ENCODE peak calls at places on chromosomes 1 and 21, in four cellular contexts. B is esophagus squamous epithelium, P is uterus, Y is NT2/D1. W is an unnamed sample.
A peak's percentile ranks its signal among the peaks of the same experiment; 100 is the strongest.

GRCh38 chr1:109740615-109741373 is at the start of gene GSTM3:
- DNase-seq in B (no peak), P (no peak), Y (no peak), W (no peak)

GRCh38 chr1:53369034-53369750 is 41.3 kb upstream of the LRP8 start:
- DNase-seq in B (no peak), P (peak; percentile 2), Y (no peak), W (no peak)

GRCh38 chr1:232450626-232451025 is 179.3 kb downstream of the SIPA1L2 start:
- DNase-seq in B (no peak), P (no peak), Y (no peak), W (no peak)

GRCh38 chr1:226223786-226224244 is 351 bp downstream of the MIXL1 start:
- DNase-seq in B (no peak), P (no peak), Y (no peak), W (no peak)

GRCh38 chr1:1393014-1393413 is 6.1 kb downstream of the CCNL2 start:
- DNase-seq in B (no peak), P (no peak), Y (no peak), W (no peak)

GRCh38 chr1:204652556-204652955 is 33.0 kb downstream of the LRRN2 start:
- DNase-seq in B (no peak), P (no peak), Y (no peak), W (no peak)

GRCh38 chr21:32132409-32132808 is 146.4 kb downstream of the MIS18A start:
- DNase-seq in B (no peak), P (no peak), Y (no peak), W (no peak)

GRCh38 chr1:102628008-102628736 is 480.1 kb downstream of the COL11A1 start:
- DNase-seq in B (no peak), P (no peak), Y (no peak), W (no peak)

GRCh38 chr1:110548381-110548780 is 29.4 kb upstream of the KCNA10 start:
- DNase-seq in B (no peak), P (no peak), Y (no peak), W (no peak)

GRCh38 chr1:14117700-14118099 is 417.7 kb downstream of the PRDM2 start:
- DNase-seq in B (no peak), P (no peak), Y (no peak), W (no peak)

GRCh38 chr1:85585845-85586244 is 5.3 kb downstream of the CCN1 start:
- DNase-seq in B (no peak), P (no peak), Y (no peak), W (no peak)

GRCh38 chr1:29754608-29755375 is 518.5 kb downstream of the PTPRU start:
- DNase-seq in B (no peak), P (no peak), Y (no peak), W (no peak)

GRCh38 chr1:33735624-33736023 is 128.3 kb upstream of the HMGB4 start:
- DNase-seq in B (no peak), P (no peak), Y (no peak), W (no peak)

GRCh38 chr1:52348704-52349301 is 17.2 kb downstream of the CC2D1B start:
- DNase-seq in B (no peak), P (no peak), Y (peak; percentile 52), W (no peak)

GRCh38 chr1:210625715-210626114 is 297.0 kb downstream of the HHAT start:
- DNase-seq in B (no peak), P (no peak), Y (no peak), W (no peak)

GRCh38 chr1:57079454-57080157 is 113.8 kb upstream of the C8B start:
- DNase-seq in B (no peak), P (no peak), Y (no peak), W (no peak)

GRCh38 chr1:229027622-229028182 is 243.2 kb upstream of the RAB4A start:
- DNase-seq in B (no peak), P (no peak), Y (peak; percentile 94), W (peak; percentile 66)

GRCh38 chr1:23600283-23600682 is 41.0 kb upstream of the ID3 start:
- DNase-seq in B (no peak), P (no peak), Y (no peak), W (no peak)

GRCh38 chr1:208174736-208175507 is 69.3 kb downstream of the PLXNA2 start:
- DNase-seq in B (no peak), P (no peak), Y (no peak), W (no peak)

GRCh38 chr21:31667639-31668038 is 8.1 kb downstream of the SOD1 start:
- DNase-seq in B (no peak), P (no peak), Y (no peak), W (no peak)

GRCh38 chr1:158249646-158250045 is 4.6 kb upstream of the CD1A start:
- DNase-seq in B (no peak), P (no peak), Y (no peak), W (no peak)

GRCh38 chr21:44866780-44867179 is 6.7 kb downstream of the PTTG1IP start:
- DNase-seq in B (no peak), P (no peak), Y (no peak), W (no peak)
- H3K4me3 ChIP-seq in B (no peak overlapping the region), P (no peak overlapping the region), Y (no peak overlapping the region), W (no peak overlapping the region)

GRCh38 chr1:114757455-114758250 is at the start of gene CSDE1:
- DNase-seq in B (peak; percentile 92), P (peak; percentile 98), Y (peak; percentile 99), W (peak; percentile 93)

GRCh38 chr1:114755006-114755936 is 2.5 kb downstream of the CSDE1 start:
- DNase-seq in B (no peak), P (no peak), Y (no peak), W (no peak)

GRCh38 chr1:114756949-114757454 is 782 bp downstream of the CSDE1 start:
- DNase-seq in B (no peak), P (peak; percentile 32), Y (no peak), W (peak; percentile 21)

GRCh38 chr1:114756009-114756892 is 1.5 kb downstream of the CSDE1 start:
- DNase-seq in B (no peak), P (no peak), Y (no peak), W (no peak)

GRCh38 chr1:114758251-114758832 is 558 bp upstream of the CSDE1 start:
- DNase-seq in B (no peak), P (no peak), Y (no peak), W (no peak)
- H3K4me3 ChIP-seq in B (peak overlapping the region; percentile 91), P (peak overlapping the region; percentile 97), Y (peak overlapping the region; percentile 100), W (peak overlapping the region; percentile 91)

GRCh38 chr1:6261615-6261995 is 707 bp upstream of the GPR153 start:
- DNase-seq in B (no peak), P (no peak), Y (no peak), W (no peak)
- H3K4me3 ChIP-seq in B (peak overlapping the region; percentile 54), P (no peak overlapping the region), Y (no peak overlapping the region), W (peak overlapping the region; percentile 83)

DNA sequence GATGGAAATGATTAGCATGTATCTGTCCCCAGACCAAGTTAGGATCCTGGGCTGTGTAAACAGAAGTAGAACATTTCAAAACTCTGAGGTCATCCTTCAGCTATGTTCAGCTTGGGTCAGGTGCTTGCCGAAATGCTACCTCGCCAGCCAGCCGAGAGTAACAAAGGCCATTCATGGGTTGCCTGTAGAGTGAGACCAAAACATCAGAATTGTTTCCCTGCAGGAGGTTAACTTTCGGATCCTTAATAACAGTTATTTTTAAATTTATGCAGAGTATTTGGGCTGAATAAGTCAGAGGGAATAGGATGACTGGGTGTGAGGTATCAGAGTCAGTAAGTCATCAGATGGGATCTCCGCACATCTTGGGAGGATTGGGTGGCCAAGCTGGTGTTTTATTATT is 35.6 kb downstream of the SMYD2 start:
- DNase-seq in B (no peak), P (no peak), Y (peak; percentile 96), W (no peak)
- H3K4me3 ChIP-seq in B (no peak overlapping the region), P (no peak overlapping the region), Y (no peak overlapping the region), W (no peak overlapping the region)

GRCh38 chr1:35511305-35511704 is 45.9 kb downstream of the KIAA0319L start:
- DNase-seq in B (no peak), P (no peak), Y (no peak), W (no peak)

GRCh38 chr1:35507947-35508346 is 49.3 kb downstream of the KIAA0319L start:
- DNase-seq in B (no peak), P (no peak), Y (no peak), W (no peak)

GRCh38 chr1:35509558-35509957 is 47.6 kb downstream of the KIAA0319L start:
- DNase-seq in B (no peak), P (no peak), Y (no peak), W (no peak)

GRCh38 chr1:35505911-35506798 is 51.0 kb downstream of the KIAA0319L start:
- DNase-seq in B (no peak), P (no peak), Y (no peak), W (no peak)

GRCh38 chr1:35506960-35507901 is 50.0 kb downstream of the KIAA0319L start:
- DNase-seq in B (no peak), P (no peak), Y (no peak), W (no peak)
- H3K4me3 ChIP-seq in B (no peak overlapping the region), P (no peak overlapping the region), Y (no peak overlapping the region), W (no peak overlapping the region)

GRCh38 chr1:65538013-65538578 is 117.6 kb downstream of the LEPR start:
- DNase-seq in B (no peak), P (no peak), Y (no peak), W (no peak)
- H3K4me3 ChIP-seq in B (no peak overlapping the region), P (no peak overlapping the region), Y (no peak overlapping the region), W (no peak overlapping the region)

GRCh38 chr1:38028671-38029070 is 16.1 kb downstream of the UTP11 start:
- DNase-seq in B (no peak), P (no peak), Y (no peak), W (no peak)
- H3K4me3 ChIP-seq in B (no peak overlapping the region), P (no peak overlapping the region), Y (no peak overlapping the region), W (no peak overlapping the region)

GRCh38 chr1:20727746-20728316 is 4.7 kb downstream of the SH2D5 start:
- DNase-seq in B (no peak), P (no peak), Y (no peak), W (peak; percentile 6)
- H3K4me3 ChIP-seq in B (no peak overlapping the region), P (no peak overlapping the region), Y (no peak overlapping the region), W (no peak overlapping the region)

DNA sequence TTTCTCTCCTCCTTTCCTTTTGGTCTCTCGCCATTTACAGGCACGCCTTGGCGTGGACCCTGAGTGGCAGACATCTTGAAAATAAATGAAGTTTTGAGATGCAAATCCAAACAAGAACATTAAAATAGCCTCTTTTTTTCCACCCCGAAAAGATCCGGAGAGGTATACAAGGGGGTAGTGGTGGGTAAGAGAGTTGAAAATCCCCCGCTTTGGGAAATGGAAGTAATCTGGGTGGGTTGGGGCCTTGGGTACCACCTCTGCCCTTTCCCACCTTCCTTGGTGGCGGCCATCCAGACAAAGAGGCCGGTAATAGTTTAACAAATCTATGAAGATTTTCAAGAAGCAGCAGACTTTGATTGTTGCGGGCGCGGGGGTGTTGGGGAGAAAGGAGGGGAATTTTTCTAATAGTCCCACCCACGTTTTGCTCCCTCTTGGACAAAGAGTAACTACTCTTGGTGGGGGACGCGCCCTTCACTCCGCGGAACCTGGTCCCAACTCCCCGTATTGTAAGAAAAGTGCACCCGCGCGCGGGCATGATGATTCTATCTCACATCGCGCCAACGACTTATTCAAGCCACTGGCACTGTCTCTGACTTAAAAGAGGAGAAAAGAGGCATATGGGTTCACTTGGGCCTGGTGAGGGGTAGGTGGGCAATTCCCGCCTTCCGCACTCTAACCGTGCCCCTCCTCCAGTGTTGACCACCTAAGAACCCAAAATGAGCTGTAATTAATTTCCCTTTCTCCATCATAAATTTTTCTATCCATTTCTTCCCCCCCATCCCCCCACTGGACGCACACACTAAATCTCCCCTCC is 3.9 kb upstream of the FOXD3 start:
- DNase-seq in B (no peak), P (no peak), Y (no peak), W (no peak)
- H3K4me3 ChIP-seq in B (no peak overlapping the region), P (no peak overlapping the region), Y (no peak overlapping the region), W (peak overlapping the region; percentile 69)

W was measured in tibial nerve.